ENCODE peak calls at places on chromosomes 12 and 14, in five cellular contexts. W is skeletal muscle cell, G is HS-5, T is adipocyte, P is HFF-Myc. C is an unnamed sample.

GRCh38 chr14:104967414-104968152 is 10.6 kb downstream of the AHNAK2 start:
- DNase-seq in G (no peak), P (no peak), W (no peak), T (peak; percentile 66), C (no peak)

GRCh38 chr12:81078469-81079196 is 754 bp downstream of the ACSS3 start:
- DNase-seq in G (no peak), W (peak; percentile 43), P (peak; percentile 6), T (peak; percentile 56), C (peak; percentile 9)

GRCh38 chr14:90060312-90060964 is 1.4 kb upstream of the KCNK13 start:
- DNase-seq in T (peak; percentile 66), G (no peak), W (no peak), P (no peak), C (peak; percentile 60)

GRCh38 chr12:112096667-112097066 is 11.9 kb downstream of the NAA25 start:
- DNase-seq in T (peak; percentile 40), P (no peak), W (peak; percentile 24), G (peak; percentile 87), C (peak; percentile 82)

GRCh38 chr14:55416866-55417265 is 5.2 kb upstream of the ATG14 start:
- DNase-seq in W (no peak), T (peak; percentile 19), P (no peak), G (no peak), C (no peak)

GRCh38 chr14:65495196-65495595 is 82.7 kb downstream of the FUT8 start:
- DNase-seq in W (no peak), T (peak; percentile 22), P (no peak), G (no peak), C (no peak)

GRCh38 chr14:21025374-21026151 is 702 bp upstream of the NDRG2 start:
- DNase-seq in W (no peak), T (peak; percentile 30), P (no peak), G (no peak), C (no peak)

GRCh38 chr12:26434299-26434915 is 239.0 kb downstream of the SSPN start:
- DNase-seq in T (peak; percentile 44), G (peak; percentile 37), W (peak; percentile 18), P (peak; percentile 33), C (no peak)

GRCh38 chr12:105944628-105945027 is 194.1 kb downstream of the NUAK1 start:
- DNase-seq in G (no peak), P (no peak), T (no peak), W (no peak), C (no peak)

GRCh38 chr12:101783150-101783549 is 43.9 kb upstream of the SYCP3 start:
- DNase-seq in T (no peak), W (no peak), G (no peak), P (no peak), C (no peak)

GRCh38 chr14:73008501-73008900 is 18.4 kb downstream of the ZFYVE1 start:
- DNase-seq in G (no peak), T (peak; percentile 72), P (no peak), W (peak; percentile 53), C (no peak)

GRCh38 chr12:18799561-18799960 is 61.6 kb downstream of the CAPZA3 start:
- DNase-seq in P (no peak), T (peak; percentile 36), W (no peak), G (no peak), C (no peak)

GRCh38 chr14:100147181-100147631 is 12.2 kb downstream of the DEGS2 start:
- DNase-seq in W (no peak), G (no peak), T (no peak), P (no peak), C (no peak)

GRCh38 chr14:51716610-51717009 is 64.9 kb downstream of the FRMD6 start:
- DNase-seq in G (no peak), P (no peak), W (peak; percentile 12), T (peak; percentile 30), C (no peak)

GRCh38 chr12:130710001-130710732 is 5.9 kb downstream of the RIMBP2 start:
- DNase-seq in P (no peak), G (no peak), T (no peak), W (no peak), C (no peak)

GRCh38 chr12:114692558-114693531 is 8.9 kb upstream of the TBX3 start:
- DNase-seq in G (no peak), W (no peak), T (peak; percentile 71), P (no peak), C (no peak)